ENCODE peak calls at places on chromosome 5, in eight cellular contexts. M is AG10803; Y is head of caudate nucleus; Z is caudate nucleus; X is GM23248; V is tibial artery; T is activated T-cell treated with anti-CD3 and anti-CD28 coated beads, Interleukin-2, amount 50 U/mL, for 72 hours; F is fibroblast of pulmonary artery. N is an unnamed sample.

GRCh38 chr5:146794326-146795029 is 84.1 kb downstream of the PPP2R2B start:
- DNase-seq in Z (no peak), X (peak), V (no peak), Y (no peak), M (no peak), F (no peak), T (no peak), N (no peak)

GRCh38 chr5:2755811-2756210 is 4.3 kb upstream of the IRX2 start:
- DNase-seq in M (peak), T (no peak), Y (no peak), V (peak), F (no peak), X (peak), Z (no peak), N (no peak)

GRCh38 chr5:101418735-101419134 is 515.7 kb upstream of the ST8SIA4 start:
- DNase-seq in F (peak), T (no peak), V (no peak), M (no peak), Y (no peak), Z (no peak), X (peak), N (peak)

GRCh38 chr5:136162001-136162400 is 29.4 kb downstream of the SMAD5 start:
- DNase-seq in X (no peak), T (no peak), M (peak), Z (no peak), F (no peak), V (no peak), Y (no peak), N (no peak)

GRCh38 chr5:55324006-55324405 is 16.2 kb downstream of the MTREX start:
- DNase-seq in V (no peak), T (no peak), Z (no peak), F (no peak), M (no peak), Y (no peak), X (no peak), N (no peak)

GRCh38 chr5:141883184-141883947 is 5.2 kb upstream of the PCDH1 start:
- DNase-seq in Y (peak), M (peak), X (peak), T (peak), V (peak), F (peak), Z (peak), N (peak)

GRCh38 chr5:35438786-35439185 is 178.9 kb upstream of the SPEF2 start:
- DNase-seq in Y (no peak), Z (no peak), M (no peak), F (no peak), X (peak), T (no peak), V (no peak), N (no peak)

GRCh38 chr5:122183098-122183794 is 53.9 kb downstream of the ZNF474 start:
- DNase-seq in V (peak), Y (peak), M (peak), F (peak), X (peak), T (no peak), Z (peak), N (no peak)

GRCh38 chr5:180668835-180669596 is 19.6 kb upstream of the FLT4 start:
- DNase-seq in Y (no peak), F (no peak), Z (no peak), V (no peak), M (no peak), T (no peak), X (no peak), N (no peak)

GRCh38 chr5:150587016-150587415 is 53.4 kb upstream of the SYNPO start:
- DNase-seq in F (no peak), X (no peak), Z (no peak), M (no peak), T (no peak), V (no peak), Y (no peak), N (no peak)

GRCh38 chr5:168727547-168728120 is 148.5 kb upstream of the PANK3 start:
- DNase-seq in Z (no peak), X (no peak), F (no peak), M (no peak), V (no peak), Y (no peak), T (no peak), N (no peak)

GRCh38 chr5:21823588-21823987 is 1029.6 kb downstream of the CDH12 start:
- DNase-seq in V (no peak), Y (no peak), F (peak), T (no peak), Z (no peak), M (no peak), X (no peak), N (no peak)

GRCh38 chr5:171992813-171993212 is 13.6 kb downstream of the FBXW11 start:
- DNase-seq in F (no peak), X (no peak), Y (no peak), Z (no peak), T (no peak), V (no peak), M (no peak), N (no peak)

GRCh38 chr5:88438006-88438405 is 169.4 kb upstream of the TMEM161B start:
- DNase-seq in V (no peak), F (no peak), T (no peak), Y (no peak), M (peak), X (peak), Z (no peak), N (no peak)

GRCh38 chr5:28927559-28928326 is 1889.4 kb upstream of the CDH9 start:
- DNase-seq in X (no peak), M (no peak), Z (no peak), V (no peak), Y (no peak), F (no peak), T (no peak), N (no peak)

GRCh38 chr5:1161108-1161831 is 40.1 kb upstream of the SLC6A19 start:
- DNase-seq in V (no peak), Z (no peak), F (peak), X (no peak), M (no peak), T (no peak), Y (no peak), N (no peak)

GRCh38 chr5:119358901-119359603 is 3.2 kb downstream of the TNFAIP8 start:
- DNase-seq in T (no peak), Y (no peak), V (no peak), X (no peak), M (no peak), F (no peak), Z (no peak), N (no peak)

GRCh38 chr5:159339451-159339850 is 9.2 kb upstream of the IL12B start:
- DNase-seq in M (no peak), X (no peak), V (no peak), F (no peak), T (no peak), Z (no peak), Y (no peak), N (no peak)

GRCh38 chr5:147148715-147149114 is 86.1 kb upstream of the STK32A start:
- DNase-seq in T (no peak), Y (no peak), V (no peak), F (no peak), X (no peak), M (no peak), Z (no peak), N (no peak)

GRCh38 chr5:38151878-38152277 is 106.5 kb upstream of the EGFLAM start:
- DNase-seq in Y (no peak), X (no peak), V (no peak), M (no peak), T (no peak), Z (no peak), F (no peak), N (no peak)

GRCh38 chr5:132385321-132386105 is 16.0 kb downstream of the SLC22A5 start:
- DNase-seq in F (peak), Z (peak), Y (peak), T (peak), M (peak), X (peak), V (no peak), N (peak)

GRCh38 chr5:80269991-80270438 is 14.2 kb upstream of the SERINC5 start:
- DNase-seq in V (no peak), M (no peak), Z (no peak), F (no peak), T (peak), X (no peak), Y (no peak), N (no peak)

GRCh38 chr5:54484219-54484894 is 28.9 kb downstream of the HSPB3 start:
- DNase-seq in X (peak), T (no peak), Y (no peak), F (no peak), M (peak), Z (no peak), V (no peak), N (no peak)

GRCh38 chr5:167853421-167853820 is 438.0 kb upstream of the WWC1 start:
- DNase-seq in M (peak), T (no peak), Y (no peak), F (peak), X (peak), V (no peak), Z (no peak), N (peak)

GRCh38 chr5:62037972-62038371 is 268.0 kb upstream of the KIF2A start:
- DNase-seq in M (no peak), T (no peak), X (no peak), F (no peak), Z (no peak), Y (no peak), V (no peak), N (no peak)

GRCh38 chr5:141373673-141374317 is at the start of gene PCDHGA6:
- DNase-seq in X (peak), M (peak), Y (no peak), T (no peak), Z (no peak), F (peak), V (no peak), N (no peak)

GRCh38 chr5:6837519-6838110 is 124.4 kb downstream of the TENT4A start:
- DNase-seq in V (no peak), M (no peak), Y (no peak), Z (no peak), X (no peak), T (peak), F (no peak), N (no peak)

GRCh38 chr5:170311856-170312405 is 14.4 kb upstream of the LCP2 start:
- DNase-seq in Z (no peak), M (no peak), F (no peak), V (no peak), T (no peak), Y (no peak), X (no peak), N (no peak)

GRCh38 chr5:75051217-75051751 is 1.1 kb downstream of the GCNT4 start:
- DNase-seq in F (no peak), Y (no peak), M (no peak), V (no peak), T (peak), X (peak), Z (no peak), N (no peak)

GRCh38 chr5:1931590-1932138 is 48.9 kb upstream of the IRX4 start:
- DNase-seq in F (no peak), T (no peak), V (peak), Y (peak), M (no peak), Z (peak), X (no peak), N (no peak)